ENCODE peak calls at places on chromosomes 6 and 20, in six cellular contexts. N is NCI-H187; Z is stimulated activated CD8-positive, alpha-beta memory T cell treated with anti-CD3 and anti-CD28 coated beads, Interleukin-4, amount 100 ng/mL, for 4 hours; Q is CD8-positive, alpha-beta memory T cell; F is mesendoderm; L is C1 segment of cervical spinal cord. I is an unnamed sample.

GRCh38 chr6:100472674-100473073 is 8.0 kb upstream of the SIM1 start:
- DNase-seq in Z (no peak), L (no peak), F (no peak), Q (no peak), N (no peak), I (no peak)

GRCh38 chr6:4607026-4607704 is 169.0 kb upstream of the CDYL start:
- DNase-seq in Z (no peak), L (peak; percentile 43), N (no peak), Q (no peak), F (no peak), I (peak; percentile 43)

GRCh38 chr6:154508573-154509375 is 1.7 kb downstream of the CNKSR3 start:
- DNase-seq in N (peak; percentile 7), F (no peak), Q (no peak), L (no peak), Z (no peak), I (no peak)

GRCh38 chr20:41616228-41616627 is 1.9 kb downstream of the CHD6 start:
- DNase-seq in L (no peak), F (no peak), N (no peak), Q (no peak), Z (no peak), I (no peak)

GRCh38 chr6:156190270-156190669 is 586.9 kb upstream of the ARID1B start:
- DNase-seq in Q (no peak), N (no peak), L (no peak), F (no peak), Z (no peak), I (no peak)

GRCh38 chr6:106119526-106119925 is 33.4 kb downstream of the PRDM1 start:
- DNase-seq in F (no peak), L (no peak), N (no peak), Z (no peak), Q (no peak), I (no peak)

GRCh38 chr20:43320536-43320935 is 130.8 kb upstream of the PTPRT start:
- DNase-seq in Z (no peak), Q (no peak), N (no peak), F (peak; percentile 12), L (no peak), I (no peak)

GRCh38 chr6:17179246-17180073 is 77.6 kb downstream of the STMND1 start:
- DNase-seq in F (no peak), L (no peak), Q (no peak), N (no peak), Z (no peak), I (peak; percentile 55)

GRCh38 chr20:50023116-50023802 is 40.5 kb downstream of the SNAI1 start:
- DNase-seq in Z (no peak), Q (no peak), L (no peak), N (no peak), F (no peak), I (no peak)

GRCh38 chr20:57652865-57653545 is 32.8 kb upstream of the ZBP1 start:
- DNase-seq in N (no peak), Z (no peak), F (no peak), L (no peak), Q (no peak), I (no peak)

GRCh38 chr6:116034327-116034726 is 26.4 kb downstream of the FRK start:
- DNase-seq in F (no peak), L (no peak), Z (no peak), Q (no peak), N (no peak), I (no peak)

GRCh38 chr20:32474717-32474966 is 110.5 kb downstream of the NOL4L start:
- DNase-seq in N (no peak), Q (no peak), L (no peak), F (no peak), Z (no peak), I (no peak)

GRCh38 chr6:18656506-18656905 is 269.4 kb downstream of the RNF144B start:
- DNase-seq in Z (no peak), F (peak; percentile 3), L (no peak), Q (no peak), N (no peak), I (no peak)

GRCh38 chr6:82270791-82271392 is 23.3 kb upstream of the IBTK start:
- DNase-seq in N (no peak), Q (no peak), F (peak; percentile 68), Z (no peak), L (no peak), I (no peak)

GRCh38 chr20:54362283-54362682 is 113.1 kb upstream of the DOK5 start:
- DNase-seq in Q (no peak), Z (no peak), F (peak; percentile 12), N (no peak), L (no peak), I (no peak)

GRCh38 chr6:160737934-160738333 is 35.9 kb downstream of the PLG start:
- DNase-seq in L (no peak), N (no peak), Z (no peak), Q (no peak), F (no peak), I (no peak)

GRCh38 chr6:112335736-112336135 is 11.4 kb upstream of the RFPL4B start:
- DNase-seq in Q (no peak), N (no peak), Z (no peak), F (no peak), L (no peak), I (no peak)

GRCh38 chr6:129981598-129981997 is 36.8 kb upstream of the L3MBTL3 start:
- DNase-seq in Z (no peak), L (no peak), N (no peak), Q (no peak), F (no peak), I (no peak)

GRCh38 chr20:47382746-47383145 is 26.2 kb upstream of the ZMYND8 start:
- DNase-seq in N (no peak), Z (no peak), L (no peak), F (no peak), Q (no peak), I (no peak)

GRCh38 chr20:38125157-38126056 is 39.7 kb downstream of the TGM2 start:
- DNase-seq in L (no peak), Q (no peak), F (no peak), N (no peak), Z (no peak), I (no peak)

GRCh38 chr6:137403855-137404254 is 90.3 kb downstream of the OLIG3 start:
- DNase-seq in F (no peak), L (no peak), Q (no peak), N (no peak), Z (no peak), I (no peak)

GRCh38 chr20:14826926-14827325 is 489.5 kb upstream of the FLRT3 start:
- DNase-seq in Q (no peak), F (no peak), Z (no peak), N (no peak), L (no peak), I (no peak)

GRCh38 chr6:116971959-116972358 is 94.9 kb downstream of the RFX6 start:
- DNase-seq in L (no peak), Q (no peak), Z (no peak), F (peak; percentile 60), N (peak; percentile 2), I (peak; percentile 3)

GRCh38 chr20:16531485-16531884 is 41.8 kb downstream of the KIF16B start:
- DNase-seq in N (no peak), Z (no peak), Q (no peak), L (no peak), F (no peak), I (no peak)

GRCh38 chr20:51584116-51584515 is 41.6 kb upstream of the NFATC2 start:
- DNase-seq in Z (no peak), N (no peak), F (no peak), Q (no peak), L (no peak), I (no peak)

GRCh38 chr6:159540152-159540551 is 152.9 kb downstream of the SOD2 start:
- DNase-seq in Z (no peak), F (peak; percentile 80), N (no peak), Q (no peak), L (no peak), I (no peak)

GRCh38 chr6:67285770-67286495 is 1349.1 kb upstream of the ADGRB3 start:
- DNase-seq in N (no peak), Z (no peak), L (no peak), Q (no peak), F (no peak), I (no peak)

GRCh38 chr20:3911956-3912355 is 22.8 kb downstream of the PANK2 start:
- DNase-seq in L (no peak), N (no peak), F (peak; percentile 60), Z (no peak), Q (no peak), I (no peak)

GRCh38 chr20:60295214-60295613 is 337.0 kb downstream of the CDH26 start:
- DNase-seq in Z (no peak), F (no peak), L (no peak), N (no peak), Q (no peak), I (no peak)

GRCh38 chr20:52785678-52786077 is 186.5 kb upstream of the TSHZ2 start:
- DNase-seq in Z (no peak), L (no peak), F (no peak), N (no peak), Q (no peak), I (no peak)

GRCh38 chr20:31866221-31866620 is 4.1 kb downstream of the DUSP15 start:
- DNase-seq in Q (no peak), Z (no peak), N (no peak), L (no peak), F (no peak), I (no peak)

GRCh38 chr6:33696538-33697518 is 14.7 kb downstream of the UQCC2 start:
- DNase-seq in F (no peak), Q (no peak), N (no peak), Z (no peak), L (peak; percentile 52), I (peak; percentile 27)

GRCh38 chr6:113433506-113433991 is 423.6 kb upstream of the MARCKS start:
- DNase-seq in Q (no peak), Z (no peak), N (no peak), F (no peak), L (no peak), I (no peak)

I was measured in HFF-Myc.